ENCODE peak calls at places on chromosomes 13 and 19, in seven cellular contexts. R is K562, O is Caco-2, M is mucosa of descending colon, D is AG04449, S is Karpas-422, H is thoracic aorta. I is an unnamed sample.

GRCh38 chr19:40210919-40211318 is 7.3 kb downstream of the TTC9B start:
- DNase-seq in R (no peak), O (no peak), M (no peak), D (no peak), S (no peak), H (no peak), I (no peak)

GRCh38 chr13:73880365-73880764 is 253.8 kb downstream of the KLF12 start:
- DNase-seq in R (no peak), O (no peak), M (no peak), D (no peak), S (no peak), H (no peak), I (no peak)

GRCh38 chr19:18044825-18045304 is 36.9 kb downstream of the ARRDC2 start:
- DNase-seq in R (peak; percentile 68), O (peak; percentile 43), M (peak; percentile 84), D (no peak), S (peak; percentile 72), H (no peak), I (peak; percentile 73)

GRCh38 chr19:2300533-2300932 is 7.4 kb downstream of the LINGO3 start:
- DNase-seq in R (no peak), O (no peak), M (no peak), D (no peak), S (no peak), H (no peak), I (no peak)

GRCh38 chr13:113066142-113066455 is 39.5 kb upstream of the F7 start:
- DNase-seq in R (no peak), O (no peak), M (no peak), D (no peak), S (no peak), H (no peak), I (no peak)

GRCh38 chr13:80235131-80235530 is 105.8 kb downstream of the SPRY2 start:
- DNase-seq in R (no peak), O (no peak), M (peak; percentile 19), D (no peak), S (no peak), H (no peak), I (no peak)

GRCh38 chr13:25783480-25784081 is 268.2 kb downstream of the SHISA2 start:
- DNase-seq in R (no peak), O (no peak), M (no peak), D (no peak), S (no peak), H (no peak), I (no peak)

GRCh38 chr13:80132741-80133601 is 208.0 kb downstream of the SPRY2 start:
- DNase-seq in R (no peak), O (peak; percentile 96), M (peak; percentile 81), D (no peak), S (no peak), H (peak; percentile 38), I (peak; percentile 44)

GRCh38 chr13:95533545-95534135 is 18.9 kb upstream of the CLDN10 start:
- DNase-seq in R (no peak), O (no peak), M (peak; percentile 36), D (no peak), S (no peak), H (no peak), I (no peak)

GRCh38 chr13:42539670-42540069 is 34.3 kb upstream of the TNFSF11 start:
- DNase-seq in R (no peak), O (no peak), M (no peak), D (no peak), S (no peak), H (no peak), I (no peak)

GRCh38 chr19:38734426-38735256 is 9.6 kb downstream of the CAPN12 start:
- DNase-seq in R (no peak), O (no peak), M (peak; percentile 63), D (no peak), S (peak; percentile 56), H (no peak), I (peak; percentile 86)

DNA sequence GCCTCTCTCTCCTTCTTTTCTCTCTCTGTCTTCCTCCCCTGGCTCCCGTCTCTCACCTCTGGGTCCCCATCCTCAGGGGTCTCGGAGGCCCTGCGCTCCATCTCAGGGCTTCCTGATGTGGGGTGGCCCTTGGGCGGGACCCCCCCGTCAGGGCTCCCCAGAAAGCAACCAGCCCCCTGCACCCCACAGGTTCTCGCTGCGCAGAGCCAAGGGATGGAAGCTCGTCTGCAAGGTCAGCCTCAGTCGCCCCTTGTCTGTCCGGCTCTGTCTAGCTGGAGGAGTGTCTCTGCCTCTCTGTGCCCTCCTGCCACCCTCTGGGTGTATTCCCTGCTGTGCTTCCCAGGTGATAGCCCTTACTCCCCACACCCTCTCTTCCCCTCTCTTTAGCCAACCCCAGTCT is at the start of gene SBK3:
- DNase-seq in R (no peak), O (no peak), M (no peak), D (no peak), S (no peak), H (no peak), I (no peak)
- H3K4me3 ChIP-seq in R (no peak within 1 kb of the TSS), O (no peak within 1 kb of the TSS), M (no peak within 1 kb of the TSS), D (no peak within 1 kb of the TSS), S (no peak within 1 kb of the TSS), H (no peak within 1 kb of the TSS), I (no peak within 1 kb of the TSS)

GRCh38 chr19:44496711-44497110 is 3.6 kb downstream of the ZNF180 start:
- DNase-seq in R (no peak), O (no peak), M (no peak), D (no peak), S (no peak), H (no peak), I (no peak)
- H3K4me3 ChIP-seq in R (no peak overlapping the region), O (no peak overlapping the region), M (no peak overlapping the region), D (no peak overlapping the region), S (no peak overlapping the region), H (no peak overlapping the region), I (no peak overlapping the region)

GRCh38 chr19:5993516-5994406 is 15.8 kb upstream of the RANBP3 start:
- DNase-seq in R (no peak), O (no peak), M (no peak), D (no peak), S (no peak), H (no peak), I (no peak)
- H3K4me3 ChIP-seq in R (no peak overlapping the region), O (no peak overlapping the region), M (no peak overlapping the region), D (no peak overlapping the region), S (no peak overlapping the region), H (no peak overlapping the region), I (no peak overlapping the region)

DNA sequence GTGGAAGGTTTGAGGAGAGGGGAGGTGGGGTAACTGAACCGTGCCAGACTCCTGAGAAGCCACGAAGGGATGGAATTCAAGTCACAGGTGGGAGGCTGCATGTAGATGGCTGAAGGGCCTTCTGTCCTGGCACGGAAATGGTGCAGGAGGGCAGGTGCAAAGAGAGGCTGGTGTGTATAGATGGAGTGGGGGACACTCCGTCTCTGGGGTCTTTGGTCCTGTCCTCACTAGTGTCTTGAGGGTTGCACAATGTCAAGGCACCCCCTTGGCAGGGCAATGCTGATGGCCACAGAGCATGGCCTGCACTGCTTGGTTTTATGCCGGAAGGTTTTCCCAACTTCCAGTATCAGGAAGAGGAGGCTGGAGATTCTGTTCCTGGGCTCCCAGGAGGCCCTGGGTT is 82.7 kb upstream of the SIAH3 start:
- DNase-seq in R (no peak), O (no peak), M (no peak), D (no peak), S (no peak), H (no peak), I (no peak)
- H3K4me3 ChIP-seq in R (no peak overlapping the region), O (no peak overlapping the region), M (no peak overlapping the region), D (no peak overlapping the region), S (no peak overlapping the region), H (no peak overlapping the region), I (no peak overlapping the region)

DNA sequence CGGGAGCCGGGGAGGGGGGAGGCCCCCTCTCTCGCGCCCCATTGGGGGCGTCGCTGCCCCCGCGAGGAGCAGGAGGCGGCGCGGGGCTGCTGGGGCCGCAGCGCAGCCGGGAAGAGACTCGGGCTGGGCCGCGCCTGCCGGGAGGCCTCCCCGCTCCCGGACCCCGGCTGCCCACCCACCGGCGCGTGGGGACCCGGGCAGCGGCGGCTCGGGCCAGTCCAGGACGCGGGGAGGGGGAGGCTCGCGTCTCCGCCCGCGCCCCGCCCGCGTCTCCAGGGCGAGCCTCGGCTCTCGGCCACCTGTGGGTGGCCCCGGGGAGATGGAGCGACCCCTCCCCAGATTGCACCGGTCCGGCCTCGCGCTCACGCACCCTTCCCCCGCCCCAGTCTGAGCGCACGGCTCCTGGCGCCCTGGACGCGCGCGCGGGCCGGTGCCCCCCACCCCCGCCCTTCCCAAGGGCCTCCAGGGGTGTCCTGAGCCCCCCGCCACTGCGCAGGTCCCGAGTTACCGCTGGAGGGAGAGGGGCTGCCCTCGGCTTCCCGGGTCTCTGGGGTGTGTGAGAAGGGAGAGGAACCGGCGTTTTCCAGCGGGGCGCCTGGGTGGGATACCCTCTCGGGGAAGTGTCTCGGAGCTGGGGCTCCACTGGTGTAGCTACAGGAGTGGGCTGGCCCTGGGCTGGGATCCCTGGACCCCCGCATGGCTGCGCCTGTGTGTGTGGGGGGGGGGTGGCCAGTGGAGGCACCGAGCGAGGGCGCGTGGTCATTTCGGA is 645 bp downstream of the PALM start:
- DNase-seq in R (no peak), O (no peak), M (no peak), D (no peak), S (no peak), H (no peak), I (no peak)
- H3K4me3 ChIP-seq in R (peak overlapping the region; percentile 56), O (peak overlapping the region; percentile 49), M (peak overlapping the region; percentile 14), D (peak overlapping the region; percentile 42), S (no peak overlapping the region), H (peak overlapping the region; percentile 56), I (peak overlapping the region; percentile 46)

GRCh38 chr19:52638601-52639000 is 446 bp upstream of the ZNF83 start:
- DNase-seq in R (peak; percentile 32), O (peak; percentile 72), M (no peak), D (no peak), S (no peak), H (no peak), I (no peak)
- H3K4me3 ChIP-seq in R (peak overlapping the region; percentile 86), O (peak overlapping the region; percentile 35), M (no peak overlapping the region), D (peak overlapping the region; percentile 58), S (peak overlapping the region; percentile 94), H (peak overlapping the region; percentile 79), I (no peak overlapping the region)

I was measured in lower leg skin.